ENCODE peak calls at places on chromosomes 3 and 15, in eight cellular contexts. U is osteocyte, L is NCI-H1105, J is EL, A is Calu3, S is HTR-8/SVneo, I is occipital lobe, W is cardiac fibroblast. D is an unnamed sample.

GRCh38 chr3:144237351-144237750 is 265.7 kb downstream of the DIPK2A start:
- DNase-seq in I (no peak), A (no peak), U (no peak), W (no peak), S (no peak), J (no peak), L (no peak), D (no peak)

GRCh38 chr15:59828871-59829270 is 139.8 kb upstream of the BNIP2 start:
- DNase-seq in W (no peak), A (no peak), L (no peak), I (no peak), J (no peak), U (no peak), S (no peak), D (no peak)

GRCh38 chr15:71648095-71648494 is 162.3 kb upstream of the NR2E3 start:
- DNase-seq in J (no peak), L (no peak), W (no peak), U (no peak), I (no peak), A (no peak), S (no peak), D (no peak)

GRCh38 chr15:66581972-66582537 is 16.3 kb upstream of the LCTL start:
- DNase-seq in U (no peak), J (no peak), I (no peak), W (peak; percentile 74), S (no peak), A (no peak), L (no peak), D (peak; percentile 27)

GRCh38 chr15:56654624-56655023 is 78.7 kb downstream of the ZNF280D start:
- DNase-seq in U (no peak), J (no peak), A (no peak), L (no peak), W (peak; percentile 6), I (no peak), S (no peak), D (no peak)

GRCh38 chr3:69541059-69541471 is 155.2 kb upstream of the FRMD4B start:
- DNase-seq in U (no peak), W (no peak), S (no peak), A (peak; percentile 7), J (no peak), L (no peak), I (no peak), D (no peak)

GRCh38 chr3:8318002-8318649 is 183.5 kb upstream of the LMCD1 start:
- DNase-seq in S (no peak), I (no peak), U (no peak), A (no peak), J (peak; percentile 63), L (no peak), W (peak; percentile 12), D (no peak)

GRCh38 chr3:161339517-161340500 is 31.5 kb downstream of the SPTSSB start:
- DNase-seq in I (no peak), L (no peak), J (no peak), W (no peak), S (no peak), U (no peak), A (no peak), D (no peak)

GRCh38 chr15:100123611-100124010 is 218.2 kb downstream of the ADAMTS17 start:
- DNase-seq in J (no peak), U (no peak), I (no peak), S (no peak), W (no peak), L (no peak), A (no peak), D (no peak)

GRCh38 chr3:174408310-174408709 is 450.8 kb upstream of the NAALADL2 start:
- DNase-seq in S (no peak), J (peak; percentile 43), I (no peak), A (no peak), W (peak; percentile 33), L (no peak), U (no peak), D (no peak)